ENCODE peak calls at places on chromosomes 13 and 19, in ten cellular contexts. Y is HS-5; A is effector CD4-positive, alpha-beta T cell; I is memory B cell; B is NCI-H774; W is GM19239; H is NCI-H1417; X is stimulated activated CD8-positive, alpha-beta memory T cell treated with anti-CD3 and anti-CD28 coated beads, Interleukin-2, amount 100 ng/mL, for 48 hours; R is activated CD4-positive, alpha-beta T cell treated with anti-CD3 and anti-CD28 coated beads for 36 hours; G is NCI-H460. D is an unnamed sample.

GRCh38 chr13:48817166-48817802 is 158.4 kb upstream of the FNDC3A start:
- DNase-seq in Y (no peak), A (no peak), I (no peak), B (no peak), W (no peak), H (peak), X (no peak), R (no peak), G (no peak), D (no peak)

GRCh38 chr13:111881700-111882099 is 185.2 kb upstream of the SOX1 start:
- DNase-seq in Y (no peak), A (no peak), I (no peak), B (no peak), W (no peak), H (no peak), X (no peak), R (no peak), G (no peak), D (no peak)

GRCh38 chr13:42654760-42655159 is 80.8 kb downstream of the TNFSF11 start:
- DNase-seq in Y (no peak), A (no peak), I (no peak), B (no peak), W (no peak), H (no peak), X (no peak), R (no peak), G (no peak), D (no peak)

GRCh38 chr13:25977216-25977615 is 74.6 kb downstream of the SHISA2 start:
- DNase-seq in Y (no peak), A (no peak), I (no peak), B (peak), W (no peak), H (no peak), X (no peak), R (no peak), G (no peak), D (peak)

GRCh38 chr13:30034448-30034795 is 184.0 kb upstream of the UBL3 start:
- DNase-seq in Y (no peak), A (no peak), I (no peak), B (no peak), W (no peak), H (no peak), X (no peak), R (no peak), G (no peak), D (no peak)

GRCh38 chr13:40388617-40389016 is 277.8 kb downstream of the FOXO1 start:
- DNase-seq in Y (no peak), A (peak), I (peak), B (no peak), W (peak), H (no peak), X (peak), R (peak), G (no peak), D (peak)

GRCh38 chr13:102136735-102137296 is 265.0 kb downstream of the FGF14 start:
- DNase-seq in Y (no peak), A (no peak), I (no peak), B (no peak), W (no peak), H (no peak), X (no peak), R (no peak), G (no peak), D (no peak)

GRCh38 chr13:51453308-51453958 is 597 bp upstream of the INTS6 start:
- DNase-seq in Y (peak), A (peak), I (peak), B (no peak), W (peak), H (peak), X (peak), R (peak), G (no peak), D (no peak)

GRCh38 chr19:13234518-13234917 is 84.3 kb downstream of the IER2 start:
- DNase-seq in Y (no peak), A (peak), I (peak), B (no peak), W (peak), H (no peak), X (peak), R (peak), G (peak), D (no peak)

GRCh38 chr19:47417746-47418594 is 1.4 kb downstream of the MEIS3 start:
- DNase-seq in Y (no peak), A (no peak), I (no peak), B (no peak), W (no peak), H (no peak), X (no peak), R (no peak), G (no peak), D (no peak)

GRCh38 chr19:15463865-15464371 is 426 bp downstream of the RASAL3 start:
- DNase-seq in Y (no peak), A (peak), I (peak), B (no peak), W (peak), H (no peak), X (peak), R (peak), G (no peak), D (no peak)

GRCh38 chr19:49214701-49215100 is 57.1 kb downstream of the TRPM4 start:
- DNase-seq in Y (no peak), A (no peak), I (no peak), B (no peak), W (no peak), H (no peak), X (no peak), R (no peak), G (no peak), D (no peak)

GRCh38 chr19:15252398-15253018 is 20.3 kb upstream of the EPHX3 start:
- DNase-seq in Y (no peak), A (no peak), I (no peak), B (no peak), W (no peak), H (no peak), X (no peak), R (peak), G (no peak), D (peak)

GRCh38 chr19:34178276-34178614 is 5.9 kb downstream of the LSM14A start:
- DNase-seq in Y (no peak), A (no peak), I (no peak), B (no peak), W (no peak), H (no peak), X (no peak), R (no peak), G (no peak), D (no peak)

GRCh38 chr13:79659161-79659560 is 178.2 kb downstream of the NDFIP2 start:
- DNase-seq in Y (no peak), A (no peak), I (no peak), B (no peak), W (no peak), H (no peak), X (no peak), R (no peak), G (no peak), D (no peak)

GRCh38 chr13:113090415-113090770 is 15.2 kb upstream of the F7 start:
- DNase-seq in Y (no peak), A (no peak), I (no peak), B (no peak), W (no peak), H (no peak), X (no peak), R (no peak), G (no peak), D (no peak)

GRCh38 chr13:90154311-90154960 is 1193.1 kb upstream of the MIR17HG start:
- DNase-seq in Y (peak), A (no peak), I (no peak), B (no peak), W (no peak), H (no peak), X (no peak), R (no peak), G (no peak), D (no peak)

D was measured in Daoy.